ENCODE peak calls at places on chromosomes 1 and 21, in ten cellular contexts. J is iPS DF 6.9, W is left colon, U is GM12865, O is islet precursor cell, A is endodermal cell, D is M059J, Z is glomerular endothelial cell, S is activated gamma-delta T cell, L is LoVo. E is an unnamed sample.
A peak's percentile ranks its signal among the peaks of the same experiment; 100 is the strongest.

GRCh38 chr1:170578356-170578755 is 46.4 kb downstream of the GORAB start:
- DNase-seq in W (no peak), U (no peak), S (no peak), D (no peak), A (no peak), J (no peak), L (no peak), Z (no peak), O (no peak), E (peak; percentile 44)

GRCh38 chr1:12438349-12438924 is 179.6 kb downstream of the DHRS3 start:
- DNase-seq in O (no peak), S (no peak), L (no peak), D (peak; percentile 66), U (peak; percentile 80), J (no peak), A (no peak), Z (no peak), W (no peak), E (peak; percentile 55)

GRCh38 chr1:210684466-210685294 is 356.0 kb downstream of the HHAT start:
- DNase-seq in U (peak; percentile 80), S (no peak), J (no peak), W (no peak), D (no peak), L (no peak), Z (no peak), A (no peak), O (no peak), E (no peak)

GRCh38 chr1:160090760-160091159 is 7.7 kb downstream of the IGSF8 start:
- DNase-seq in J (no peak), Z (no peak), D (no peak), A (no peak), L (no peak), W (no peak), S (no peak), U (no peak), O (peak; percentile 77), E (no peak)

GRCh38 chr21:46603228-46603627 is 1.7 kb downstream of the S100B start:
- DNase-seq in D (no peak), S (no peak), L (no peak), O (peak; percentile 80), A (peak; percentile 65), U (no peak), W (no peak), Z (no peak), J (no peak), E (peak; percentile 23)

GRCh38 chr1:211788626-211789025 is 41.9 kb downstream of the LPGAT1 start:
- DNase-seq in Z (no peak), L (no peak), O (no peak), W (no peak), J (no peak), D (no peak), A (no peak), U (no peak), S (no peak), E (no peak)

GRCh38 chr1:54815086-54815876 is 14.2 kb upstream of the TTC22 start:
- DNase-seq in A (no peak), J (no peak), O (peak; percentile 15), S (no peak), L (no peak), D (no peak), Z (no peak), W (no peak), U (no peak), E (no peak)

GRCh38 chr1:35715568-35716002 is 3.1 kb downstream of the C1orf216 start:
- DNase-seq in W (peak; percentile 86), Z (no peak), L (peak; percentile 54), D (peak; percentile 56), U (peak; percentile 87), A (peak; percentile 93), J (no peak), S (no peak), O (peak; percentile 89), E (peak; percentile 79)

GRCh38 chr1:242523282-242523967 is 1.1 kb downstream of the PLD5 start:
- DNase-seq in U (no peak), L (no peak), A (peak; percentile 58), Z (no peak), S (no peak), J (no peak), O (no peak), D (no peak), W (no peak), E (no peak)

GRCh38 chr1:154855186-154855585 is 14.9 kb downstream of the KCNN3 start:
- DNase-seq in Z (no peak), O (no peak), J (no peak), L (no peak), W (no peak), D (no peak), A (no peak), U (no peak), S (no peak), E (peak; percentile 48)

E was measured in PC-3.